ENCODE peak calls at places on chromosomes 3 and 15, in ten cellular contexts. R, C, T, H, Y, W, Q, L, U and J are unnamed samples.
A peak's percentile ranks its signal among the peaks of the same experiment; 100 is the strongest.

GRCh38 chr15:47975422-47975821 is 145.4 kb upstream of the SLC24A5 start:
- DNase-seq in Y (no peak), Q (no peak), W (peak; percentile 80), U (no peak), L (no peak), C (no peak), R (no peak), T (no peak), H (peak; percentile 37), J (no peak)

GRCh38 chr3:98903099-98903498 is 1.6 kb upstream of the DCBLD2 start:
- DNase-seq in W (no peak), U (no peak), Y (no peak), Q (no peak), C (no peak), H (no peak), L (no peak), T (no peak), R (no peak), J (no peak)

GRCh38 chr3:14369675-14370669 is 32.4 kb upstream of the SLC6A6 start:
- DNase-seq in Y (peak; percentile 27), C (no peak), H (no peak), Q (peak; percentile 73), U (no peak), W (peak; percentile 50), R (no peak), L (no peak), T (peak; percentile 89), J (peak; percentile 44)

GRCh38 chr3:130010556-130010955 is 36.0 kb downstream of the TRH start:
- DNase-seq in W (no peak), C (no peak), Q (no peak), L (no peak), T (no peak), Y (no peak), R (no peak), H (no peak), U (no peak), J (no peak)

GRCh38 chr3:149969110-149969944 is 1.4 kb downstream of the PFN2 start:
- DNase-seq in H (peak; percentile 73), R (peak; percentile 65), Y (peak; percentile 83), L (peak; percentile 68), C (no peak), T (peak; percentile 72), Q (peak; percentile 36), U (no peak), W (peak; percentile 86), J (peak; percentile 72)

GRCh38 chr3:126607214-126607908 is 47.6 kb downstream of the TXNRD3 start:
- DNase-seq in R (no peak), U (peak; percentile 34), C (no peak), T (no peak), Y (peak; percentile 29), Q (no peak), H (no peak), W (no peak), L (no peak), J (peak; percentile 39)

GRCh38 chr15:101152914-101153313 is 98.9 kb downstream of the CHSY1 start:
- DNase-seq in H (no peak), T (peak; percentile 19), Y (no peak), L (no peak), U (peak; percentile 16), Q (no peak), W (peak; percentile 48), C (no peak), R (no peak), J (no peak)

GRCh38 chr3:20405731-20406130 is 219.7 kb upstream of the SGO1 start:
- DNase-seq in Q (no peak), R (no peak), H (no peak), T (no peak), C (no peak), Y (no peak), U (no peak), L (no peak), W (no peak), J (peak; percentile 50)

GRCh38 chr3:187954486-187955075 is 199.4 kb upstream of the LPP start:
- DNase-seq in T (no peak), Y (no peak), W (no peak), H (no peak), L (no peak), U (no peak), Q (no peak), R (no peak), C (no peak), J (no peak)

GRCh38 chr3:171850324-171850697 is 7.2 kb downstream of the TMEM212 start:
- DNase-seq in Y (no peak), H (no peak), W (no peak), Q (no peak), T (no peak), R (no peak), U (no peak), C (no peak), L (no peak), J (no peak)